ENCODE peak calls at places on chromosomes 16 and 17, in six cellular contexts. O is iris pigment epithelial cell, L is cardiac fibroblast, P is AG08396, M is fibroblast of the aortic adventitia, X is Peyer's patch. V is an unnamed sample.

GRCh38 chr16:10738231-10739077 is 5.2 kb upstream of the NUBP1 start:
- DNase-seq in O (peak; percentile 84), L (peak; percentile 84), M (peak; percentile 68), P (no peak), X (peak; percentile 63), V (no peak)

GRCh38 chr17:78687944-78688343 is 94.1 kb downstream of the CYTH1 start:
- DNase-seq in P (no peak), M (no peak), X (peak; percentile 30), L (no peak), O (no peak), V (no peak)

GRCh38 chr17:82888583-82889495 is 49.0 kb upstream of the ZNF750 start:
- DNase-seq in O (no peak), L (no peak), X (no peak), P (no peak), M (no peak), V (no peak)

GRCh38 chr17:16477255-16477654 is 14.7 kb downstream of the LRRC75A start:
- DNase-seq in L (peak; percentile 89), X (peak; percentile 62), O (peak; percentile 71), M (peak; percentile 91), P (peak; percentile 88), V (no peak)

GRCh38 chr16:29107299-29107698 is 122.4 kb downstream of the LAT start:
- DNase-seq in M (no peak), L (no peak), P (no peak), X (no peak), O (no peak), V (no peak)

GRCh38 chr16:489606-490005 is 37.9 kb upstream of the CAPN15 start:
- DNase-seq in M (no peak), X (no peak), O (no peak), P (no peak), L (no peak), V (no peak)

GRCh38 chr16:12502671-12503070 is 301.0 kb downstream of the CPPED1 start:
- DNase-seq in P (no peak), O (no peak), M (no peak), X (no peak), L (no peak), V (no peak)

GRCh38 chr17:74631468-74632195 is 8.1 kb upstream of the CD300E start:
- DNase-seq in O (no peak), X (no peak), L (peak; percentile 40), M (peak; percentile 31), P (no peak), V (no peak)

GRCh38 chr16:1057252-1057932 is 15.2 kb upstream of the SSTR5 start:
- DNase-seq in P (peak; percentile 81), L (peak; percentile 22), X (peak; percentile 66), O (no peak), M (peak; percentile 4), V (peak; percentile 32)

GRCh38 chr16:67349172-67349571 is 22.6 kb downstream of the LRRC36 start:
- DNase-seq in P (peak; percentile 11), X (no peak), L (peak; percentile 29), O (peak; percentile 28), M (peak; percentile 46), V (peak; percentile 8)

GRCh38 chr17:27455569-27455913 is 707 bp upstream of the KSR1 start:
- DNase-seq in X (no peak), O (no peak), P (no peak), M (no peak), L (no peak), V (no peak)

GRCh38 chr17:32553168-32553567 is 66.4 kb downstream of the CDK5R1 start:
- DNase-seq in M (no peak), O (no peak), X (no peak), L (no peak), P (no peak), V (no peak)

GRCh38 chr17:61531223-61531622 is 59.8 kb downstream of the NACA2 start:
- DNase-seq in P (no peak), X (no peak), L (no peak), M (no peak), O (no peak), V (no peak)

GRCh38 chr17:19383681-19384470 is 3.1 kb downstream of the MFAP4 start:
- DNase-seq in O (no peak), M (peak; percentile 35), L (no peak), X (peak; percentile 47), P (peak; percentile 37), V (no peak)

GRCh38 chr17:17822189-17822978 is 14.4 kb downstream of the SREBF1 start:
- DNase-seq in P (peak; percentile 81), X (no peak), O (peak; percentile 91), M (peak; percentile 96), L (peak; percentile 92), V (no peak)

GRCh38 chr16:89020068-89020924 is 43.3 kb upstream of the CBFA2T3 start:
- DNase-seq in O (no peak), L (no peak), M (no peak), X (no peak), P (no peak), V (peak; percentile 76)

GRCh38 chr17:74514632-74515035 is 16.6 kb downstream of the CD300LB start:
- DNase-seq in X (peak; percentile 36), L (no peak), O (no peak), M (no peak), P (no peak), V (no peak)

GRCh38 chr16:3842994-3843393 is 37.5 kb downstream of the CREBBP start:
- DNase-seq in L (peak; percentile 56), M (peak; percentile 85), X (no peak), O (peak; percentile 41), P (no peak), V (no peak)

GRCh38 chr16:1296688-1297412 is 12.6 kb upstream of the UBE2I start:
- DNase-seq in O (peak; percentile 56), P (peak; percentile 64), M (peak; percentile 39), L (no peak), X (peak; percentile 85), V (no peak)

GRCh38 chr17:81706757-81707624 is 3.8 kb downstream of the MRPL12 start:
- DNase-seq in M (no peak), O (no peak), X (no peak), P (no peak), L (no peak), V (no peak)

GRCh38 chr16:77833906-77834599 is 45.7 kb downstream of the VAT1L start:
- DNase-seq in X (no peak), L (peak; percentile 85), P (peak; percentile 24), O (peak; percentile 87), M (peak; percentile 92), V (no peak)

GRCh38 chr17:76145231-76146052 is 4.4 kb upstream of the FOXJ1 start:
- DNase-seq in L (no peak), M (no peak), P (no peak), X (peak; percentile 84), O (no peak), V (peak; percentile 61)

GRCh38 chr17:8149419-8150193 is 2.6 kb downstream of the PER1 start:
- DNase-seq in L (no peak), O (no peak), M (no peak), P (no peak), X (no peak), V (no peak)

GRCh38 chr16:10992112-10992511 is 47.7 kb downstream of the CLEC16A start:
- DNase-seq in P (peak; percentile 54), X (no peak), M (peak; percentile 57), L (no peak), O (peak; percentile 95), V (no peak)

GRCh38 chr17:82942166-82943130 is 102.6 kb upstream of the ZNF750 start:
- DNase-seq in X (peak; percentile 23), P (no peak), M (no peak), L (no peak), O (no peak), V (no peak)

GRCh38 chr17:61722398-61722797 is 131.4 kb upstream of the NACA2 start:
- DNase-seq in L (no peak), X (no peak), O (no peak), P (no peak), M (no peak), V (no peak)

GRCh38 chr17:39863918-39864746 is at the start of gene IKZF3:
- DNase-seq in O (peak; percentile 44), L (peak; percentile 17), X (peak; percentile 89), P (no peak), M (no peak), V (peak; percentile 81)

GRCh38 chr16:67926181-67926742 is 5.4 kb downstream of the CTRL start:
- DNase-seq in P (no peak), M (peak; percentile 34), L (no peak), O (peak; percentile 28), X (no peak), V (no peak)

GRCh38 chr16:23974223-23974622 is 138.4 kb downstream of the PRKCB start:
- DNase-seq in M (no peak), P (no peak), O (no peak), L (no peak), X (no peak), V (no peak)

GRCh38 chr16:80330803-80331202 is 210.0 kb upstream of the DYNLRB2 start:
- DNase-seq in O (no peak), L (no peak), M (no peak), P (no peak), X (peak; percentile 55), V (no peak)

GRCh38 chr17:7982666-7983065 is 19.7 kb upstream of the GUCY2D start:
- DNase-seq in L (peak; percentile 66), X (no peak), P (no peak), O (peak; percentile 16), M (peak; percentile 49), V (no peak)

V was measured in immature natural killer cell.